ENCODE peak calls at places on chromosomes 16 and 17, in six cellular contexts. Z, H, V, S, R and J are unnamed samples.

GRCh38 chr16:29198731-29199521 is 207.6 kb downstream of the NPIPB11 start:
- DNase-seq in V (no peak), H (peak), Z (no peak), R (no peak), S (no peak), J (no peak)

GRCh38 chr16:48001306-48001885 is 154.4 kb downstream of the ABCC12 start:
- DNase-seq in V (no peak), R (no peak), S (no peak), H (no peak), Z (no peak), J (no peak)

GRCh38 chr17:67528751-67529436 is 151.8 kb downstream of the PITPNC1 start:
- DNase-seq in R (peak), Z (peak), V (no peak), S (peak), H (peak), J (no peak)

GRCh38 chr16:66846266-66846665 is 2.1 kb downstream of the CA7 start:
- DNase-seq in S (no peak), H (no peak), R (no peak), V (no peak), Z (no peak), J (no peak)

GRCh38 chr17:75752405-75753192 is 12.4 kb downstream of the GALK1 start:
- DNase-seq in V (no peak), S (no peak), R (no peak), H (no peak), Z (no peak), J (no peak)

GRCh38 chr17:73089918-73090317 is 2.6 kb downstream of the SLC39A11 start:
- DNase-seq in Z (no peak), H (no peak), S (no peak), V (no peak), R (no peak), J (no peak)

GRCh38 chr16:89315791-89316581 is 98.5 kb downstream of the ZNF778 start:
- DNase-seq in S (no peak), R (peak), V (no peak), Z (no peak), H (peak), J (peak)

GRCh38 chr17:77304051-77304745 is 163.4 kb downstream of the SEC14L1 start:
- DNase-seq in H (no peak), V (no peak), R (peak), Z (no peak), S (no peak), J (no peak)

GRCh38 chr16:75044800-75045361 is 46.1 kb downstream of the ZNRF1 start:
- DNase-seq in H (peak), V (no peak), R (no peak), S (peak), Z (peak), J (peak)

GRCh38 chr17:74566132-74566753 is 1.1 kb downstream of the CD300H start:
- DNase-seq in S (no peak), Z (peak), H (no peak), R (peak), V (no peak), J (peak)

GRCh38 chr17:79049821-79050220 is 24.8 kb upstream of the ENGASE start:
- DNase-seq in V (no peak), Z (no peak), H (no peak), R (no peak), S (no peak), J (no peak)

GRCh38 chr17:44578947-44579346 is 21.7 kb downstream of the FZD2 start:
- DNase-seq in Z (no peak), H (no peak), S (no peak), V (no peak), R (no peak), J (no peak)

GRCh38 chr16:57245472-57246113 is 534 bp downstream of the ARL2BP start:
- DNase-seq in Z (peak), V (peak), H (peak), R (peak), S (no peak), J (no peak)

GRCh38 chr17:56478836-56479447 is 114.6 kb upstream of the NOG start:
- DNase-seq in R (peak), V (no peak), Z (peak), S (peak), H (peak), J (peak)

GRCh38 chr16:87391324-87391949 is 699 bp upstream of the MAP1LC3B start:
- DNase-seq in R (peak), Z (peak), S (no peak), H (peak), V (peak), J (peak)

GRCh38 chr16:17448640-17449638 is 21.8 kb downstream of the XYLT1 start:
- DNase-seq in S (no peak), R (no peak), V (no peak), H (no peak), Z (peak), J (no peak)

GRCh38 chr17:7845359-7846062 is 9.4 kb upstream of the TMEM88 start:
- DNase-seq in S (no peak), H (no peak), Z (no peak), V (no peak), R (no peak), J (no peak)

GRCh38 chr16:89544113-89544512 is 16.4 kb upstream of the RPL13 start:
- DNase-seq in Z (no peak), S (no peak), V (no peak), H (no peak), R (no peak), J (no peak)

GRCh38 chr16:85935957-85936760 is 37.2 kb downstream of the IRF8 start:
- DNase-seq in V (peak), R (peak), S (no peak), H (no peak), Z (no peak), J (no peak)

GRCh38 chr16:14283786-14284185 is 212.7 kb downstream of the MRTFB start:
- DNase-seq in Z (no peak), S (no peak), H (no peak), V (no peak), R (no peak), J (no peak)

GRCh38 chr17:79619636-79620206 is 8.9 kb upstream of the RBFOX3 start:
- DNase-seq in R (no peak), Z (no peak), S (no peak), V (no peak), H (no peak), J (no peak)

GRCh38 chr17:74351552-74352210 is 10.0 kb downstream of the BTBD17 start:
- DNase-seq in Z (no peak), R (peak), S (no peak), V (no peak), H (no peak), J (peak)

GRCh38 chr16:3094289-3095027 is 4.6 kb downstream of the ZSCAN10 start:
- DNase-seq in H (peak), S (no peak), R (peak), V (no peak), Z (no peak), J (peak)

GRCh38 chr17:75807861-75808260 is 23.3 kb downstream of the UNK start:
- DNase-seq in R (no peak), S (no peak), Z (no peak), V (no peak), H (no peak), J (no peak)

GRCh38 chr17:41133880-41134735 is 6.2 kb downstream of the KRTAP4-6 start:
- DNase-seq in R (no peak), Z (no peak), H (peak), S (no peak), V (no peak), J (no peak)

GRCh38 chr16:69564845-69565610 is 738 bp upstream of the NFAT5 start:
- DNase-seq in H (no peak), V (no peak), R (peak), S (no peak), Z (no peak), J (no peak)